ENCODE peak calls at places on chromosomes 7 and 10, in six cellular contexts. O, A, L, V, M and J are unnamed samples.

GRCh38 chr10:60536529-60537114 is 146.9 kb upstream of the ANK3 start:
- DNase-seq in A (no peak), M (peak), O (no peak), V (no peak), L (no peak), J (no peak)

GRCh38 chr7:2945171-2945570 is 98.5 kb downstream of the CARD11 start:
- DNase-seq in M (no peak), A (no peak), L (no peak), O (no peak), V (no peak), J (no peak)

GRCh38 chr7:107658467-107658866 is 2.2 kb upstream of the SLC26A4 start:
- DNase-seq in V (no peak), M (no peak), L (no peak), A (no peak), O (no peak), J (no peak)

GRCh38 chr7:2100278-2101205 is 132.2 kb downstream of the MAD1L1 start:
- DNase-seq in O (no peak), V (no peak), L (no peak), M (no peak), A (no peak), J (no peak)

GRCh38 chr7:29421010-29421956 is 142.4 kb upstream of the PRR15 start:
- DNase-seq in A (no peak), O (no peak), V (no peak), M (no peak), L (no peak), J (no peak)

GRCh38 chr7:5382281-5383041 is 41.2 kb downstream of the TNRC18 start:
- DNase-seq in L (no peak), M (peak), O (no peak), V (peak), A (no peak), J (no peak)

GRCh38 chr7:142960955-142961512 is 1.1 kb downstream of the KEL start:
- DNase-seq in O (no peak), L (no peak), A (no peak), M (no peak), V (no peak), J (no peak)

GRCh38 chr7:41113663-41114062 is 589.2 kb downstream of the INHBA start:
- DNase-seq in V (no peak), L (no peak), O (no peak), A (no peak), M (no peak), J (no peak)

GRCh38 chr7:35035511-35035921 is 1.8 kb downstream of the DPY19L1 start:
- DNase-seq in L (peak), M (peak), V (no peak), A (no peak), O (peak), J (no peak)

GRCh38 chr7:30285067-30285530 is 702 bp downstream of the ZNRF2 start:
- DNase-seq in V (peak), M (peak), L (no peak), O (no peak), A (no peak), J (peak)

GRCh38 chr7:133618970-133619369 is 366.1 kb downstream of the EXOC4 start:
- DNase-seq in A (no peak), L (no peak), V (no peak), O (no peak), M (no peak), J (no peak)

GRCh38 chr7:105320896-105321295 is 67.8 kb downstream of the SRPK2 start:
- DNase-seq in V (no peak), M (no peak), O (no peak), A (no peak), L (no peak), J (no peak)

GRCh38 chr10:107517811-107518210 is 353.3 kb upstream of the SORCS1 start:
- DNase-seq in L (no peak), V (no peak), M (no peak), A (no peak), O (no peak), J (no peak)

GRCh38 chr7:25495342-25495855 is 267.1 kb upstream of the NPVF start:
- DNase-seq in L (no peak), M (no peak), A (peak), O (no peak), V (peak), J (no peak)

GRCh38 chr7:87416682-87417587 is 58.5 kb downstream of the ABCB4 start:
- DNase-seq in M (peak), L (peak), V (peak), O (peak), A (peak), J (peak)

GRCh38 chr10:71548494-71548846 is 151.8 kb downstream of the CDH23 start:
- DNase-seq in L (no peak), V (peak), O (no peak), M (peak), A (no peak), J (no peak)

GRCh38 chr10:99234067-99234738 is 1.4 kb downstream of the HPSE2 start:
- DNase-seq in A (no peak), V (peak), L (peak), M (peak), O (peak), J (no peak)

GRCh38 chr7:55251911-55252310 is 113.2 kb upstream of the LANCL2 start:
- DNase-seq in V (no peak), L (no peak), A (no peak), O (no peak), M (no peak), J (no peak)

GRCh38 chr7:5351508-5352265 is 68.9 kb downstream of the SLC29A4 start:
- DNase-seq in M (no peak), O (no peak), L (no peak), A (no peak), V (no peak), J (no peak)

GRCh38 chr7:70463332-70463938 is 668.5 kb upstream of the GALNT17 start:
- DNase-seq in A (no peak), V (no peak), L (no peak), M (no peak), O (no peak), J (no peak)

GRCh38 chr7:24591152-24591551 is 17.9 kb downstream of the PALS2 start:
- DNase-seq in O (no peak), L (no peak), M (no peak), A (no peak), V (no peak), J (no peak)

GRCh38 chr7:100353685-100354330 is 4.1 kb upstream of the PILRB start:
- DNase-seq in L (no peak), O (no peak), M (no peak), V (no peak), A (no peak), J (no peak)

GRCh38 chr7:17584822-17585221 is 286.4 kb downstream of the AHR start:
- DNase-seq in O (no peak), A (no peak), V (no peak), L (no peak), M (peak), J (no peak)

GRCh38 chr7:65840446-65840845 is 32.4 kb upstream of the VKORC1L1 start:
- DNase-seq in O (no peak), A (peak), L (no peak), M (no peak), V (peak), J (no peak)

GRCh38 chr10:123909866-123910265 is 18.3 kb upstream of the CPXM2 start:
- DNase-seq in A (no peak), O (no peak), V (no peak), M (no peak), L (no peak), J (no peak)

GRCh38 chr10:61031341-61031740 is 87.4 kb upstream of the RHOBTB1 start:
- DNase-seq in V (no peak), M (no peak), O (no peak), A (no peak), L (no peak), J (no peak)